ENCODE peak calls at places on chromosomes 4 and X, in nine cellular contexts. E is fibroblast of lung, S is hepatocyte, J is neural progenitor cell, A is H1, V is mammary epithelial cell, F is astrocyte, U is heart right ventricle, B is PC-9. Q is an unnamed sample.

GRCh38 chrX:716136-716535 is 85.5 kb downstream of the SHOX start:
- DNase-seq in E (no peak), S (no peak), J (no peak), A (no peak), V (no peak), F (no peak), U (no peak), B (no peak), Q (no peak)

GRCh38 chrX:138856881-138857280 is 145.4 kb upstream of the FGF13 start:
- DNase-seq in E (no peak), S (no peak), J (no peak), A (no peak), V (peak; percentile 56), F (peak; percentile 51), U (no peak), B (no peak), Q (no peak)

GRCh38 chr4:184978211-184978610 is 40.1 kb upstream of the HELT start:
- DNase-seq in E (no peak), S (no peak), J (no peak), A (no peak), V (no peak), F (no peak), U (peak; percentile 66), B (no peak), Q (no peak)

GRCh38 chr4:151409470-151410313 is 716 bp downstream of the FHIP1A start:
- DNase-seq in E (no peak), S (peak; percentile 59), J (peak; percentile 68), A (peak; percentile 81), V (peak; percentile 96), F (no peak), U (peak; percentile 9), B (peak; percentile 93), Q (peak; percentile 19)

GRCh38 chr4:89657931-89658700 is 178.8 kb downstream of the SNCA start:
- DNase-seq in E (peak; percentile 74), S (peak; percentile 19), J (peak; percentile 30), A (no peak), V (no peak), F (peak; percentile 18), U (no peak), B (no peak), Q (no peak)

GRCh38 chrX:39819921-39820849 is 277.6 kb downstream of the BCOR start:
- DNase-seq in E (no peak), S (peak; percentile 66), J (peak; percentile 58), A (no peak), V (no peak), F (no peak), U (no peak), B (no peak), Q (peak; percentile 37)

GRCh38 chrX:132984058-132984650 is 25.7 kb upstream of the HS6ST2 start:
- DNase-seq in E (no peak), S (no peak), J (no peak), A (no peak), V (no peak), F (no peak), U (no peak), B (no peak), Q (no peak)

GRCh38 chr4:70946944-70947343 is 44.8 kb downstream of the MOB1B start:
- DNase-seq in E (no peak), S (no peak), J (no peak), A (no peak), V (no peak), F (no peak), U (no peak), B (no peak), Q (no peak)

GRCh38 chr4:128538111-128538882 is 250.7 kb upstream of the PGRMC2 start:
- DNase-seq in E (no peak), S (no peak), J (no peak), A (no peak), V (no peak), F (no peak), U (no peak), B (peak; percentile 56), Q (no peak)

GRCh38 chr4:161291222-161291621 is 872.6 kb downstream of the FSTL5 start:
- DNase-seq in E (no peak), S (no peak), J (no peak), A (no peak), V (no peak), F (no peak), U (no peak), B (no peak), Q (no peak)

GRCh38 chr4:13476152-13476551 is 8.0 kb downstream of the RAB28 start:
- DNase-seq in E (no peak), S (no peak), J (no peak), A (no peak), V (no peak), F (no peak), U (no peak), B (no peak), Q (no peak)

GRCh38 chr4:145954924-145955339 is 16.3 kb upstream of the ZNF827 start:
- DNase-seq in E (peak; percentile 78), S (peak; percentile 47), J (no peak), A (no peak), V (peak; percentile 99), F (peak; percentile 98), U (no peak), B (peak; percentile 90), Q (no peak)

GRCh38 chr4:84578540-84579409 is 4.2 kb upstream of the CDS1 start:
- DNase-seq in E (peak; percentile 75), S (peak; percentile 62), J (peak; percentile 50), A (no peak), V (peak; percentile 55), F (peak; percentile 37), U (no peak), B (no peak), Q (no peak)

GRCh38 chr4:103099691-103100392 is at the start of gene BDH2:
- DNase-seq in E (peak; percentile 99), S (peak; percentile 92), J (peak; percentile 92), A (no peak), V (peak; percentile 91), F (peak; percentile 92), U (peak; percentile 79), B (peak; percentile 84), Q (peak; percentile 30)

GRCh38 chr4:117983541-117984451 is 50.5 kb upstream of the NDST3 start:
- DNase-seq in E (no peak), S (no peak), J (no peak), A (no peak), V (peak; percentile 37), F (peak; percentile 67), U (no peak), B (no peak), Q (no peak)

DNA sequence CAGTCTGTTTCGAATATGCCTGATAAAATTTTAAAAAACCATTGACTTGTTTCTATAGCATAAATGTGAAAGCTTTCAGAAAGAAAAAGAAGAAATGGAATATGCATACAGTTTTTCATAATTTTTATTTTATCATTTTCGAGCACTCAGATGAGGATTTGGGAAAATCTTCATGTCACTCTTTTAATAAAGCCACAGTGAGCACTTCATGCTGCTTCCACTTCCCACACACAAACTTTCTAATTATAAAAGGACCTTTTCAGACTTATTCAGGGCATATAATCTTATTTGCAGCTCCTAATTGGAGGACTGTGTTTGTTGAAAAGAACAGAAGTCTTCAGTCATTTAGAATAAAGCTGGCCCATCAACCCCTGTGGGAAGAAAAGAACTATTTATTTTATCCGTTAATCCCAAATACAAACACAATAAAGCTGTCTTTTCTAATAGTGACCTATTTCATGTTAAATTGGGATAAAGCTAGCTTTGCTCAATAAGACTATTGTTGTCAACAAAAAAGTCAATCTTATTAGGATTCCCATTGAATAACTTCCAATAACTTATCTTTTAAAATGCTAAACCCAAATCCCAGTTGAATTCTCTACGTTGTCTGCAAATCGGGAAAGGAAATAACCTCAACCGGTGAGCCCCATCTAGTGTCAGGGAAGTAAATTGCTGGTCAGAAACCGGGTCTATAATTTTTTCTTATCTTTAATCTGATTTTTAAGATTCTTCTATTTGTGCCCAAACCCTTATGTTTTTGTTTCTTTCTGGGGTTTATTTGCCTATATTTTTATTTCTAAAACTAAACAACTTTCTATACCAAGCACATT is 211.5 kb downstream of the PDGFRA start:
- DNase-seq in E (peak; percentile 56), S (peak; percentile 44), J (peak; percentile 67), A (no peak), V (peak; percentile 18), F (peak; percentile 4), U (peak; percentile 18), B (no peak), Q (no peak)
- TF ChIP-seq CTCF in E (peak; percentile 69), S (peak; percentile 69), J (peak; percentile 73), A (peak; percentile 72), V (peak; percentile 66), F (peak; percentile 63), U (peak; percentile 75), B (peak; percentile 59), Q (peak; percentile 42)

GRCh38 chr4:111070390-111070789 is 447.5 kb upstream of the PITX2 start:
- DNase-seq in E (no peak), S (no peak), J (no peak), A (no peak), V (no peak), F (no peak), U (no peak), B (no peak), Q (no peak)

DNA sequence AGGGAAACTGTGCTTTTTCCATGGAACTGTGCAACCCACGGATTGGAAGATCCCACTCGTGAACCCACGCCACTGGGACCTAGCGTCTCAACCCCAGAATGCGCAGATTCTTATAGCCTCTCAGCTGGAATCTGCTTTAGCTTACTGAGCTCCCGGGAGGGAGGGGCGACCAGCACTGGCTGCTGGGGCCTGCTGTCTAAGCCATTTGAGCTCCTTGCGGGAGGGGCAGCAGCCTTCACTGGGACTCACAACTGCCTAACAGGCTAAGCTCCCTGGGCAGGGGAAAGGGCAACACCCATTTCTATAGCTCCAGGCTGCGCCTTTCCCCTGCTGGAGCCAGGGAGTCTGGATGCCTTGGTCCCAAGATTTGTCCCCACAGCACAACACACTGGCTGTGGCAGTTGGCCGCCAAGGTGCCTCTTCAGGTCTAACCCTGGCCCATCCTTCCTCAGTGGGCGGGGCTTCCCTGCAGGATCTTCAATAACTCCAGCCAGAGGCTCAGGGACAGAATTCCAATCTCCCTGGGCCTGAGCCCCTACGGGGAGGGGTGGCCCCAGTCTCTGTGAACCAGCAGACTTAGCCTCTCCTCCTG is 451.7 kb upstream of the PITX2 start:
- DNase-seq in E (no peak), S (no peak), J (peak; percentile 49), A (no peak), V (no peak), F (no peak), U (no peak), B (no peak), Q (no peak)
- H3K4me1 ChIP-seq in E (no peaks in the 10 kb centered on the region), S (no peaks in the 10 kb centered on the region), J (no peaks in the 10 kb centered on the region), A (no peaks in the 10 kb centered on the region), V (no peaks in the 10 kb centered on the region), F (no peaks in the 10 kb centered on the region), U (no peaks in the 10 kb centered on the region), B (no peaks in the 10 kb centered on the region), Q (no peaks in the 10 kb centered on the region)

DNA sequence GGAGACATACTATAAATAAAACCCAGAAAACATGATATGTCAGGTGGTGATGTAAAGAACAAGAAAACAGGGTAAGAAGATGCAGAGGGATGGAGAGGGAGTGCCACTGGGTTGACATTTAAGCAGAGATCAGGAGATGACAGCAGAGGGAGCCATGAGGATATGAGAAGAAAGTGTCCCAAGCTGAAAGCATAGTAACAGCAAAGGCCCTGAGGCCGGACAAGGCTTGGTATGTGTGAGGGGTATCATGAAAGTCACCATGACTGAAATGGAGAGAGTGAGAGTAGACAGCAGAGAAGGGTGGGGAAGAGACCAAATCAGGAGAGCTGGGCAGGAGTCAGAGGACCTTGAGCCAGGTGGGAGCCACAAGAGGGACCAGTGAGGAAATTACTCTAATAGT is 3.4 kb downstream of the GPKOW start:
- DNase-seq in E (no peak), S (no peak), J (no peak), A (no peak), V (no peak), F (no peak), U (no peak), B (no peak), Q (no peak)
- TF ChIP-seq CTCF in E (no peak), S (no peak), J (no peak), A (no peak), V (no peak), F (no peak), U (no peak), B (no peak), Q (no peak)

GRCh38 chr4:135098061-135098460 is 896.5 kb upstream of the PABPC4L start:
- DNase-seq in E (no peak), S (no peak), J (no peak), A (no peak), V (no peak), F (no peak), U (no peak), B (no peak), Q (no peak)
- H3K4me1 ChIP-seq in E (no peaks in the 10 kb centered on the region), S (no peaks in the 10 kb centered on the region), J (no peaks in the 10 kb centered on the region), A (no peaks in the 10 kb centered on the region), V (no peaks in the 10 kb centered on the region), F (no peaks in the 10 kb centered on the region), U (no peaks in the 10 kb centered on the region), B (no peaks in the 10 kb centered on the region), Q (no peaks in the 10 kb centered on the region)

Q was measured in ovary.